ENCODE peak calls at places on chromosome 10, in nine cellular contexts. R is upper lobe of left lung, L is breast epithelium, V is sigmoid colon, E is endothelial cell of umbilical vein, Z is HCT116, D is GM12891, O is K562, A is transverse colon. I is an unnamed sample.

GRCh38 chr10:7789390-7789789 is 1.4 kb downstream of the ATP5F1C start:
- DNase-seq in R (no peak), L (no peak), V (no peak), E (peak; percentile 17), Z (no peak), D (no peak), O (no peak), A (no peak), I (no peak)

GRCh38 chr10:1194161-1194560 is 138.0 kb downstream of the WDR37 start:
- DNase-seq in R (no peak), L (peak; percentile 19), V (no peak), E (no peak), Z (no peak), D (no peak), O (no peak), A (no peak), I (no peak)

GRCh38 chr10:34994565-34995142 is 95.5 kb downstream of the CUL2 start:
- DNase-seq in R (peak; percentile 58), L (peak; percentile 59), V (no peak), E (peak; percentile 87), Z (peak; percentile 76), D (peak; percentile 48), O (peak; percentile 56), A (peak; percentile 40), I (peak; percentile 55)

GRCh38 chr10:93921338-93921737 is 27.6 kb downstream of the SLC35G1 start:
- DNase-seq in R (no peak), L (no peak), V (no peak), E (no peak), Z (no peak), D (no peak), O (peak; percentile 12), A (peak; percentile 13), I (no peak)

GRCh38 chr10:22615819-22616499 is 98.4 kb downstream of the PIP4K2A start:
- DNase-seq in R (peak; percentile 78), L (no peak), V (peak; percentile 73), E (no peak), Z (no peak), D (no peak), O (peak; percentile 70), A (peak; percentile 65), I (peak; percentile 68)

GRCh38 chr10:84160663-84161362 is 12.8 kb upstream of the GPR15LG start:
- DNase-seq in R (no peak), L (no peak), V (no peak), E (no peak), Z (no peak), D (no peak), O (no peak), A (no peak), I (no peak)

GRCh38 chr10:91349381-91349780 is 60.8 kb upstream of the HECTD2 start:
- DNase-seq in R (peak; percentile 22), L (no peak), V (no peak), E (peak; percentile 57), Z (no peak), D (no peak), O (no peak), A (no peak), I (no peak)

GRCh38 chr10:58570307-58570723 is 57.6 kb downstream of the BICC1 start:
- DNase-seq in R (no peak), L (no peak), V (no peak), E (no peak), Z (no peak), D (no peak), O (no peak), A (no peak), I (no peak)

GRCh38 chr10:21826725-21827124 is 176.8 kb downstream of the DNAJC1 start:
- DNase-seq in R (no peak), L (no peak), V (no peak), E (no peak), Z (no peak), D (no peak), O (no peak), A (no peak), I (no peak)

GRCh38 chr10:19247843-19248242 is 199.2 kb downstream of the MALRD1 start:
- DNase-seq in R (no peak), L (no peak), V (no peak), E (no peak), Z (no peak), D (no peak), O (no peak), A (no peak), I (no peak)

GRCh38 chr10:75655791-75656451 is 224.5 kb downstream of the LRMDA start:
- DNase-seq in R (no peak), L (no peak), V (no peak), E (peak; percentile 36), Z (no peak), D (no peak), O (no peak), A (no peak), I (no peak)

GRCh38 chr10:116385311-116385710 is 42.3 kb upstream of the PNLIPRP3 start:
- DNase-seq in R (no peak), L (no peak), V (no peak), E (no peak), Z (no peak), D (no peak), O (no peak), A (no peak), I (no peak)

GRCh38 chr10:18625906-18626305 is 25.5 kb downstream of the NSUN6 start:
- DNase-seq in R (no peak), L (no peak), V (no peak), E (no peak), Z (no peak), D (no peak), O (no peak), A (no peak), I (no peak)

GRCh38 chr10:53022663-53023088 is 250.1 kb upstream of the MBL2 start:
- DNase-seq in R (no peak), L (no peak), V (no peak), E (no peak), Z (no peak), D (no peak), O (no peak), A (no peak), I (no peak)

GRCh38 chr10:25966846-25967245 is 32.8 kb downstream of the MYO3A start:
- DNase-seq in R (no peak), L (no peak), V (no peak), E (no peak), Z (no peak), D (no peak), O (no peak), A (no peak), I (no peak)

GRCh38 chr10:26439436-26440090 is 1.4 kb downstream of the APBB1IP start:
- DNase-seq in R (no peak), L (no peak), V (no peak), E (no peak), Z (no peak), D (no peak), O (no peak), A (no peak), I (no peak)

GRCh38 chr10:9253121-9253520 is 1198.6 kb downstream of the GATA3 start:
- DNase-seq in R (no peak), L (no peak), V (no peak), E (peak; percentile 13), Z (no peak), D (no peak), O (no peak), A (no peak), I (no peak)

GRCh38 chr10:11715815-11716494 is 26.2 kb upstream of the ECHDC3 start:
- DNase-seq in R (peak; percentile 71), L (peak; percentile 68), V (no peak), E (no peak), Z (no peak), D (no peak), O (no peak), A (peak; percentile 70), I (peak; percentile 87)

GRCh38 chr10:42866115-42866995 is 83.8 kb downstream of the BMS1 start:
- DNase-seq in R (peak; percentile 76), L (no peak), V (peak; percentile 81), E (peak; percentile 65), Z (peak; percentile 47), D (peak; percentile 71), O (peak; percentile 79), A (peak; percentile 64), I (peak; percentile 82)

GRCh38 chr10:118742787-118743186 is 12.0 kb downstream of the CACUL1 start:
- DNase-seq in R (no peak), L (no peak), V (no peak), E (no peak), Z (no peak), D (no peak), O (no peak), A (no peak), I (no peak)

GRCh38 chr10:6144609-6145413 is 56.0 kb downstream of the RBM17 start:
- DNase-seq in R (peak; percentile 95), L (peak; percentile 84), V (peak; percentile 95), E (peak; percentile 84), Z (peak; percentile 48), D (peak; percentile 89), O (peak; percentile 88), A (peak; percentile 93), I (peak; percentile 90)
- TF ChIP-seq POLR2A in R (peak; percentile 89), L (no peak), V (no peak), E (peak; percentile 82), Z (peak; percentile 66), D (peak; percentile 40), O (peak; percentile 71), A (peak; percentile 55), I (peak; percentile 19)

GRCh38 chr10:13956826-13957225 is 370.1 kb downstream of the PRPF18 start:
- DNase-seq in R (peak; percentile 31), L (no peak), V (peak; percentile 92), E (no peak), Z (no peak), D (no peak), O (no peak), A (peak; percentile 29), I (peak; percentile 31)
- TF ChIP-seq POLR2AphosphoS5 in R (peak; percentile 33), L (no peak), V (no peak), E (no peak), Z (no peak), D (no peak), O (no peak), A (no peak), I (peak; percentile 45)

DNA sequence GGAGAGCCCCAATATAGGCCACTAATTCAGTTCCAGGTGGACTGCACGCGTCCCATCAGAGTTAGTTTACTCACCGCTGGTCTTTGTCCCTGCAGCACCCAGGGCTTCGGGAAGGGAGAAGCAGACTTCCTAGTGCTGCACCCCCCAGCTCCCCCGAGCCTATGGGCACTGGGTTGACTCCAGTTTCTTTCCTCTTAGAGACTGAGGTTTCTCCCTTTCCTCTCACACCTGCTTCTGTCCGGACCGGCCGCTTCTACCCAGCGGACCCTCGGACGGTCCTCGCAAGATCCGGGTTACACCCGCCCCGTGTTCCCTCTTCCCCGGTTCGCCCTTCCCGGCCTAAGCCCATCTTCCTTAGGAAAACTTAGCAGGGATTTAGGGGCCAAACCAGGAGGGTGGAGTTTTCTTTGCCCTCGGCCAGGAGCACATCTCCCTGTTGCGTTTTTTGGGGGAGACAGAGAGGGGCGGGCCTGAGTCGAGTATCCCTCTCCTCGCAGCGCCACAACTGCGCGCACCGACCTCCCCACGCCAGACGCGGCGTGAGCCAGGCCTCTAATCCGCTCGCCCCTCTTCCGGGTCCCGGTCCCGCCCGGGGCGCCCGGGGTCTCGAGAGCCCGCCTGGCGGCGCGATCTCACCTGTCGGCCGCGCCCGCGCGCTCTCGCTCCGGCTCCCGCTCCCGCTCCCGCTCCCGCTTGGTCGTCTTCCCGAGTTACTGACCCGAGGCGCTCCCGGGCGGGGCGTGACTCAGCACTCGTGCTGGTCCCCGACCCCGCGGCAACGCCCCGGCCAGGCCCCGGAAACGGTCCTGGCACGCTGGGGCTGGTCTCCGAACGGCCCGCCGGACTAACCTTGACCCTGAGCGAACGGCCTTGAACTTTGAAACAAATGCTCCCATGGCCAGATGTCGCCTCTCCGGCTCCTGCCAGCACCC is at the start of gene AIFM2:
- DNase-seq in R (peak; percentile 89), L (peak; percentile 81), V (peak; percentile 93), E (peak; percentile 38), Z (peak; percentile 40), D (peak; percentile 79), O (peak; percentile 90), A (peak; percentile 94), I (peak; percentile 89)
- TF ChIP-seq POLR2A in R (no peak), L (no peak), V (peak; percentile 10), E (no peak), Z (peak; percentile 32), D (peak; percentile 72), O (peak; percentile 67), A (peak; percentile 86), I (no peak)

GRCh38 chr10:124961248-124961570 is 19.3 kb downstream of the ZRANB1 start:
- DNase-seq in R (no peak), L (no peak), V (no peak), E (no peak), Z (no peak), D (no peak), O (no peak), A (no peak), I (no peak)
- TF ChIP-seq POLR2AphosphoS5 in R (no peak), L (no peak), V (no peak), E (no peak), Z (no peak), D (no peak), O (no peak), A (no peak), I (no peak)